ENCODE peak calls at places on chromosome 17, in four cellular contexts. P, K, J and D are unnamed samples.

GRCh38 chr17:4718276-4718675 is 7.8 kb downstream of the ARRB2 start:
- DNase-seq in K (no peak), J (no peak), P (no peak), D (no peak)

GRCh38 chr17:40568074-40568836 is 3.0 kb upstream of the CCR7 start:
- DNase-seq in K (no peak), P (no peak), J (no peak), D (no peak)

GRCh38 chr17:70369296-70369855 is 200.0 kb downstream of the KCNJ2 start:
- DNase-seq in K (no peak), J (no peak), P (no peak), D (no peak)

GRCh38 chr17:16250635-16251034 is 33.6 kb downstream of the PIGL start:
- DNase-seq in J (no peak), K (no peak), P (no peak), D (no peak)

GRCh38 chr17:17816240-17816814 is 20.5 kb downstream of the SREBF1 start:
- DNase-seq in K (no peak), P (no peak), J (no peak), D (no peak)

GRCh38 chr17:79732804-79733691 is 2.3 kb downstream of the ENPP7 start:
- DNase-seq in J (no peak), P (no peak), K (no peak), D (peak; percentile 52)

GRCh38 chr17:73393962-73394361 is 82.2 kb upstream of the CDC42EP4 start:
- DNase-seq in K (no peak), P (no peak), J (no peak), D (no peak)

GRCh38 chr17:27333410-27333980 is 39.6 kb downstream of the WSB1 start:
- DNase-seq in K (no peak), J (no peak), P (no peak), D (no peak)

GRCh38 chr17:50560931-50561750 is 626 bp downstream of the CACNA1G start:
- DNase-seq in P (no peak), J (no peak), K (no peak), D (no peak)

GRCh38 chr17:58238147-58238634 is at the start of gene LPO:
- DNase-seq in P (no peak), J (no peak), K (no peak), D (no peak)

GRCh38 chr17:1931759-1932579 is 93.2 kb downstream of the RTN4RL1 start:
- DNase-seq in J (peak; percentile 22), P (peak; percentile 36), K (peak; percentile 69), D (no peak)

GRCh38 chr17:81044764-81045589 is 10.0 kb downstream of the BAIAP2 start:
- DNase-seq in P (peak; percentile 27), K (peak; percentile 64), J (no peak), D (no peak)

GRCh38 chr17:28334666-28335200 is 539 bp downstream of the IFT20 start:
- DNase-seq in K (no peak), J (no peak), P (no peak), D (no peak)

GRCh38 chr17:12536472-12536871 is 129.2 kb upstream of the MYOCD start:
- DNase-seq in J (no peak), K (no peak), P (no peak), D (no peak)

GRCh38 chr17:31251075-31251474 is 46.0 kb downstream of the OMG start:
- DNase-seq in P (no peak), K (no peak), J (no peak), D (no peak)

GRCh38 chr17:72404872-72405271 is 284.1 kb downstream of the SOX9 start:
- DNase-seq in P (no peak), K (no peak), J (no peak), D (no peak)

GRCh38 chr17:8164815-8165131 is 2.0 kb upstream of the VAMP2 start:
- DNase-seq in J (no peak), K (no peak), P (no peak), D (no peak)

GRCh38 chr17:81607431-81607830 is 29.5 kb downstream of the NPLOC4 start:
- DNase-seq in P (no peak), K (no peak), J (no peak), D (no peak)

GRCh38 chr17:83082435-83082834 is 3.0 kb downstream of the METRNL start:
- DNase-seq in K (no peak), P (no peak), J (no peak), D (no peak)

GRCh38 chr17:73191443-73192218 is 1.2 kb upstream of the COG1 start:
- DNase-seq in P (peak; percentile 56), K (peak; percentile 69), J (no peak), D (peak; percentile 77)